ENCODE peak calls at places on chromosome 13, in four cellular contexts. R is CD8-positive, alpha-beta T cell; W is pancreas; H is suprapubic skin. C is an unnamed sample.

GRCh38 chr13:40190656-40191100 is 475.8 kb downstream of the FOXO1 start:
- DNase-seq in H (no peak), R (peak; percentile 57), W (peak; percentile 51), C (peak; percentile 75)

GRCh38 chr13:105410602-105411001 is 1124.9 kb downstream of the EFNB2 start:
- DNase-seq in H (no peak), R (no peak), W (peak; percentile 72), C (peak; percentile 22)

GRCh38 chr13:60152114-60152513 is 11.6 kb downstream of the DIAPH3 start:
- DNase-seq in W (no peak), R (no peak), H (no peak), C (no peak)

GRCh38 chr13:25738342-25738771 is 313.5 kb downstream of the SHISA2 start:
- DNase-seq in R (no peak), W (peak; percentile 20), H (no peak), C (no peak)

GRCh38 chr13:83216521-83217245 is 665.6 kb downstream of the SLITRK1 start:
- DNase-seq in R (no peak), H (no peak), W (no peak), C (no peak)

GRCh38 chr13:27573265-27573664 is 47.1 kb downstream of the LNX2 start:
- DNase-seq in R (no peak), H (no peak), W (no peak), C (no peak)

GRCh38 chr13:83881917-83882625 is at the start of gene SLITRK1:
- DNase-seq in R (no peak), H (no peak), W (peak; percentile 84), C (no peak)

GRCh38 chr13:77892491-77892890 is 26.1 kb downstream of the EDNRB start:
- DNase-seq in W (no peak), H (no peak), R (no peak), C (no peak)

GRCh38 chr13:33073338-33073737 is 57.1 kb downstream of the KL start:
- DNase-seq in H (no peak), R (no peak), W (no peak), C (no peak)

GRCh38 chr13:23350009-23350408 is 83.5 kb downstream of the SACS start:
- DNase-seq in R (no peak), W (no peak), H (no peak), C (no peak)

GRCh38 chr13:101649490-101650126 is 197.1 kb downstream of the ITGBL1 start:
- DNase-seq in H (no peak), W (no peak), R (no peak), C (no peak)

GRCh38 chr13:21476893-21477472 is 17.9 kb upstream of the ZDHHC20 start:
- DNase-seq in W (peak; percentile 82), R (peak; percentile 70), H (peak; percentile 89), C (peak; percentile 63)

GRCh38 chr13:79626924-79627323 is 146.0 kb downstream of the NDFIP2 start:
- DNase-seq in H (no peak), W (no peak), R (no peak), C (no peak)

GRCh38 chr13:38648912-38649311 is 38.0 kb upstream of the FREM2 start:
- DNase-seq in H (no peak), R (no peak), W (no peak), C (no peak)

GRCh38 chr13:60397693-60398437 is 845 bp downstream of the TDRD3 start:
- DNase-seq in R (peak; percentile 15), W (peak; percentile 64), H (peak; percentile 82), C (peak; percentile 59)

GRCh38 chr13:29510698-29511438 is 84.6 kb downstream of the SLC7A1 start:
- DNase-seq in R (no peak), H (no peak), W (no peak), C (no peak)

GRCh38 chr13:36346222-36347083 is at the start of gene SPART:
- DNase-seq in W (peak; percentile 88), R (peak; percentile 78), H (peak; percentile 95), C (peak; percentile 87)

GRCh38 chr13:114153485-114154080 is 21.2 kb upstream of the RASA3 start:
- DNase-seq in W (no peak), R (no peak), H (no peak), C (no peak)

GRCh38 chr13:19845758-19846157 is 17.7 kb downstream of the ZMYM5 start:
- DNase-seq in R (no peak), W (peak; percentile 17), H (no peak), C (no peak)

GRCh38 chr13:106276876-106277275 is 258.6 kb downstream of the EFNB2 start:
- DNase-seq in W (no peak), H (no peak), R (no peak), C (no peak)

GRCh38 chr13:105971312-105971711 is 564.1 kb downstream of the EFNB2 start:
- DNase-seq in R (no peak), W (no peak), H (no peak), C (no peak)

GRCh38 chr13:75514080-75515040 is 23.3 kb downstream of the COMMD6 start:
- DNase-seq in W (no peak), H (no peak), R (no peak), C (no peak)

GRCh38 chr13:101523732-101524131 is 71.3 kb downstream of the ITGBL1 start:
- DNase-seq in R (no peak), H (no peak), W (no peak), C (no peak)

GRCh38 chr13:50174630-50175029 is 159.4 kb downstream of the KCNRG start:
- DNase-seq in H (no peak), R (no peak), W (no peak), C (no peak)

GRCh38 chr13:29969286-29969685 is 118.9 kb upstream of the UBL3 start:
- DNase-seq in W (no peak), H (no peak), R (no peak), C (no peak)

GRCh38 chr13:72648513-72649065 is 78.8 kb downstream of the MZT1 start:
- DNase-seq in H (no peak), W (no peak), R (no peak), C (no peak)

GRCh38 chr13:31452525-31452924 is 252.8 kb downstream of the B3GLCT start:
- DNase-seq in W (no peak), H (no peak), R (no peak), C (no peak)
- TF ChIP-seq CTCF in W (no peak), H (no peak), R (no peak), C (no peak)

GRCh38 chr13:109844396-109844795 is 58.0 kb upstream of the IRS2 start:
- DNase-seq in H (no peak), W (peak; percentile 27), R (no peak), C (no peak)
- H3K4me3 ChIP-seq in H (no peak overlapping the region), W (no peak overlapping the region), R (no peak overlapping the region), C (no peak overlapping the region)

GRCh38 chr13:111005808-111006494 is 91.1 kb upstream of the ANKRD10 start:
- DNase-seq in H (no peak), R (no peak), W (peak; percentile 72), C (no peak)
- H3K27ac ChIP-seq in H (peak overlapping the region; percentile 52), R (no peak overlapping the region), W (peak overlapping the region; percentile 81), C (peak overlapping the region; percentile 88)

DNA sequence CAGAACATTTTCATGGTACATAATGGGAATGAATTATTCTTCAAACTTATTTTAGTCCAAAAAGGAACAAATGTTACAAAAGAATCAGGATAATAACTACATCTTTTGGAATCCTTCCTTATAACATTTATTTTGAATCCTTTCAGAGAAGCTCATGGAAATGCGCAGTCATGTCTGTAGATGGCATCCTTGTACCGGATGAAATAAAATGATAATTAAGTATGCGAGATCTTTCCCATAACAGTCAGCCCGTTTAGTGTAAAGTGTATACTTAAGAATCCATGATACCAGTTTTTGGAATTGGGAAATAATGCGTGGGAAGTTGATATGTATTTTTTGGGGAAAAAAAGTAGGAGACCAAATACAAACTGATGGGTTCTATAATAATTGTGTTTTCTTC is 418.8 kb downstream of the GPC5 start:
- DNase-seq in W (no peak), H (no peak), R (no peak), C (no peak)
- TF ChIP-seq CTCF in W (no peak), H (no peak), R (no peak), C (no peak)

DNA sequence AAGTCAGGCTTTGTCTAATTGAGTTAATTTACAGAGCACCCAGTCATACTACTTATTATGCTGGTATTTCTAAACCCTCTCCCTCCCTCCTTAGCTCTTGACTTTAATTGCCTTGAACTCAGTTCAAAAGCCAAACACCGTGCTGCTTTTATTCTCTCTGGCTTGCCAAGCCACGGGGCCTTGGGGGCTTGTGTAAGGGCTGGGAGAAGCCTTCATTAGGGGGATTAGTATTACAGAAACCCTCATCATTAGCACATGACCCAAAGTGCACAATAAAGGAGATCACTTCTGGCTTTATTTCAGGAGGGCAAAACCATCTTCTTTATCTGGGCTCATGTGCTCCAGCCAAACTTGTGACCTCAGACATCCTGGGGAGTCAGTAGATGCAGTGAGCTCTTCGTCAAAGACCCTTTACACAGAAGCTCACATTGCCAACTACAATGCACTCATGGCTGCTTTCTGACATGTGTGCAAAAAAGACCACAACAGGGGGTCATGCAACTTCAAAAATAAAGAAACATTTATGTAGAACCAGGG is at the start of gene DCT:
- DNase-seq in R (no peak), W (no peak), H (no peak), C (no peak)
- H3K4me3 ChIP-seq in R (no peak within 1 kb of the TSS), W (no peak within 1 kb of the TSS), H (no peak within 1 kb of the TSS), C (no peak within 1 kb of the TSS)

DNA sequence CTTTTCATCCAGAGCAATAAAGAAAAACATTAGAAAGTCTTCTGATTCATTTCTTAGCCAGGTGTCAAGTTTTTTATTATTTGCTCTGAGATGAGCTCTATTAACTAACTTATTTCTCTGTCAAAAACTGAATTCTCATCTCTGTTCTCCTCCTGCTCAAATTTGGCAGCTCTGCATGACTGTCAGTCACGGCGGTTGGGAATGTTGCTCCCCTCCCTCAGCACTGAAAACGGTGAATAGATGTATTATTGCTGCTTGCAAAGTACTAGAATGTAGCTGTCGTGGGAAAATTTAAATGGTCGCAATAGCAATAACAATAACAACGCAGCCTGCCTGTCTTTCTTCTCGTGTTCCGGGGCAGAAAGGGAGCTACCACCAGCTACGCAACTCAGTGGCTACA is 125.7 kb upstream of the FRY start:
- DNase-seq in R (no peak), H (no peak), W (no peak), C (no peak)
- H3K27ac ChIP-seq in R (no peak overlapping the region), H (no peak overlapping the region), W (no peak overlapping the region), C (no peak overlapping the region)